ENCODE peak calls at places on chromosomes 7 and 10, in four cellular contexts. K is epithelial cell of esophagus, Q is tibial artery, R is transverse colon. L is an unnamed sample.
A peak's percentile ranks its signal among the peaks of the same experiment; 100 is the strongest.

GRCh38 chr7:151631968-151632749 is 112.5 kb upstream of the RHEB start:
- DNase-seq in K (peak; percentile 74), R (peak; percentile 92), Q (peak; percentile 88), L (no peak)

GRCh38 chr10:76178561-76179292 is 747.3 kb downstream of the LRMDA start:
- DNase-seq in R (no peak), Q (no peak), K (peak; percentile 78), L (no peak)

GRCh38 chr7:1752771-1753562 is 82.9 kb downstream of the ELFN1 start:
- DNase-seq in R (no peak), Q (no peak), K (no peak), L (no peak)

GRCh38 chr7:22356855-22357310 is at the start of gene RAPGEF5:
- DNase-seq in R (peak; percentile 75), K (peak; percentile 81), Q (no peak), L (no peak)

GRCh38 chr7:124263232-124263827 is 230.5 kb upstream of the TMEM229A start:
- DNase-seq in Q (no peak), K (peak; percentile 75), R (no peak), L (no peak)

GRCh38 chr7:130505753-130506152 is 13.9 kb downstream of the MEST start:
- DNase-seq in K (no peak), R (no peak), Q (no peak), L (no peak)

GRCh38 chr10:112678987-112679386 is 232.0 kb downstream of the VTI1A start:
- DNase-seq in K (no peak), Q (no peak), R (no peak), L (no peak)

GRCh38 chr10:63157845-63158624 is 24.9 kb downstream of the NRBF2 start:
- DNase-seq in R (no peak), Q (no peak), K (peak; percentile 94), L (peak; percentile 76)

GRCh38 chr10:74888947-74889661 is 62.7 kb downstream of the KAT6B start:
- DNase-seq in K (peak; percentile 15), Q (no peak), R (no peak), L (no peak)

GRCh38 chr10:132685121-132685891 is 100.6 kb downstream of the NKX6-2 start:
- DNase-seq in R (peak; percentile 35), K (peak; percentile 64), Q (peak; percentile 61), L (no peak)

GRCh38 chr7:50069613-50070012 is 23.4 kb downstream of the ZPBP start:
- DNase-seq in Q (no peak), R (no peak), K (peak; percentile 17), L (no peak)

GRCh38 chr7:8057566-8057965 is 89.0 kb downstream of the GLCCI1 start:
- DNase-seq in K (no peak), Q (no peak), R (no peak), L (no peak)

GRCh38 chr10:79246209-79246581 is 101.1 kb upstream of the PPIF start:
- DNase-seq in R (no peak), K (no peak), Q (peak; percentile 99), L (no peak)
- H3K4me3 ChIP-seq in R (no peak overlapping the region), K (no peak overlapping the region), Q (no peak overlapping the region), L (no peak overlapping the region)

GRCh38 chr7:104984591-104985258 is 29.3 kb upstream of the KMT2E start:
- DNase-seq in K (no peak), Q (no peak), R (no peak), L (no peak)
- H3K4me3 ChIP-seq in K (peak overlapping the region; percentile 76), Q (peak overlapping the region; percentile 60), R (peak overlapping the region; percentile 57), L (peak overlapping the region; percentile 63)

GRCh38 chr7:15684834-15685233 is 1.6 kb downstream of the MEOX2 start:
- DNase-seq in R (no peak), K (no peak), Q (peak; percentile 70), L (no peak)

GRCh38 chr7:15686957-15687644 is 618 bp upstream of the MEOX2 start:
- DNase-seq in Q (no peak), K (no peak), R (no peak), L (no peak)

GRCh38 chr7:15684036-15684815 is 2.3 kb downstream of the MEOX2 start:
- DNase-seq in K (no peak), Q (no peak), R (no peak), L (no peak)

GRCh38 chr7:15686209-15686956 is at the start of gene MEOX2:
- DNase-seq in R (peak; percentile 44), Q (peak; percentile 94), K (peak; percentile 34), L (peak; percentile 62)

DNA sequence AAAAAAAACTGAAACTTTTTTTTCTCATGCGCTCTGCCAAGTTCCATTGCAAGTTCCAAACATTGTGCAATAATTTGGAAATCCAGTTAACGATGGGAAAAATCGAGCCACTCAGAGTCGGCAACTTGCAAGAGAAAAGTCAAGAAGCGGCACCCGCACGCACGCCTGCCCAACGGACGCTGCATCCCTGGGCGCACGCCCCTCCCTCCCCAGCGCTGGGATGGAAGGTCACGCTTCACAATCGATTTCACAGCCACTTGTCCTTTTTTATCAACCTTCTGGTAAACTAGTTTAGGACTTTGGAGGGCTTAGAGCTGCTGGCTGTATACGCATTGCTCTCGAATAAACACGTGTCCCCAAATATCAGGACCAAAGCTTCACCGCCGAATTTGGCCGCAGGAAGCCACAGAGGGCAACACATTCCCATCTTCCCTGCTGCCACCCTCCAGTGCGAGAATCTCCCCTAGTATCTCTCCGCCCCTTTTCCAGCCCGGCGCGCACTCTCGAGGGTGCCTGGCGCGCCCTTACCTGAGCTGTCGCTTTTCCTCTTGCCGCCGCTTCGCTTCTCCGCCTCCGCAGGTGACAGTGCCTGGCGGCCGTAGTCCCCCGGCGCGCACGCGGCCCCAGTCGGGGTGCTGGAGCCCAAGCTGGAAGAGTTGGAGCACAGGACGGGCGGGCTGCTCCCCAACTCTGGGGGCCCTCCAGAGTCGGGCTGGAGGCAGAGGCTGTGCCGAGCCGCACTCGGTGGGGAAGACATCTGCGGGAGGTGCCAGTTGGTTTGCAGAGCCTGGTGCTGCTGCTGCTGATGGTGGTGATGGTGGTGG is 913 bp downstream of the MEOX2 start:
- DNase-seq in R (no peak), Q (peak; percentile 79), K (peak; percentile 21), L (peak; percentile 71)
- H3K4me3 ChIP-seq in R (peak overlapping the region; percentile 35), Q (peak overlapping the region; percentile 72), K (no peak overlapping the region), L (peak overlapping the region; percentile 64)

DNA sequence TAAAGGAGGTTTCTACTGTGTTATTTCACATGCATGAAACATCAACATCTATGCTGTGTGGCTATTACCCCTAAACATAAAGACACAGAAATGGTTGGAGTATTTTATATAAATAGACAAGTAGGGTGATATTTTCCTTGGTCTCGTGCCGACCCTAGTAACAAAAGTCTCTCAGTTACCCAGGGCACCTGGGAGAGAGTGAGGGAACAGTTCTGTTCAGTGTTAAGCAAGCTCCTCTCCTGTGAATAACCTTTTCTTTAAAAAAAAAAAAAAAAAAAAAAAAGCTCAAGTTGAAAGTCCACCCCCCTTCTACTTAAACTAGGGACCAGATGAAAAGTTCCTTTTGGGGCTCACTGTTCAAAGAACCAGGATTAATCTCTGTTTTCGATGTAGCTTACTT is 637.0 kb upstream of the GALNT17 start:
- DNase-seq in Q (no peak), R (no peak), K (no peak), L (no peak)
- H3K4me3 ChIP-seq in Q (no peak overlapping the region), R (no peak overlapping the region), K (no peak overlapping the region), L (no peak overlapping the region)

L was measured in skeletal muscle cell.